ENCODE peak calls at places on chromosome 16, in four cellular contexts. N is trophoblast cell, G is COR-L47, L is activated B cell treated with CpG ODN at 0.5 μM for 24 hours. A is an unnamed sample.

GRCh38 chr16:56667581-56668571 is at the start of gene MT1G:
- DNase-seq in N (peak; percentile 46), G (no peak), L (no peak), A (peak; percentile 44)

GRCh38 chr16:24253192-24253591 is 2.9 kb upstream of the CACNG3 start:
- DNase-seq in N (peak; percentile 76), G (peak; percentile 16), L (no peak), A (peak; percentile 34)

GRCh38 chr16:19716183-19716582 is 1.8 kb downstream of the KNOP1 start:
- DNase-seq in N (peak; percentile 69), G (no peak), L (no peak), A (no peak)

GRCh38 chr16:89586853-89587252 is 11.3 kb downstream of the CPNE7 start:
- DNase-seq in N (no peak), G (no peak), L (no peak), A (no peak)

GRCh38 chr16:31108794-31109558 is 790 bp downstream of the BCKDK start:
- DNase-seq in N (no peak), G (no peak), L (no peak), A (no peak)

GRCh38 chr16:50548659-50549560 is 714 bp downstream of the NKD1 start:
- DNase-seq in N (no peak), G (peak; percentile 10), L (no peak), A (peak; percentile 34)

GRCh38 chr16:67805718-67806427 is 487 bp downstream of the RANBP10 start:
- DNase-seq in N (peak; percentile 22), G (no peak), L (no peak), A (peak; percentile 22)

GRCh38 chr16:31471875-31472558 is at the start of gene TGFB1I1:
- DNase-seq in N (no peak), G (peak; percentile 0), L (no peak), A (peak; percentile 65)

GRCh38 chr16:1984347-1985225 is 593 bp downstream of the GFER start:
- DNase-seq in N (no peak), G (no peak), L (no peak), A (peak; percentile 77)